ENCODE peak calls at places on chromosomes 4 and X, in four cellular contexts. One of them, this sample, is unnamed.

GRCh38 chr4:8729408-8730149 is 137.0 kb downstream of the CPZ start:
- DNase-seq in right cardiac atrium: no peak
- DNase-seq in globus pallidus: no peak
- DNase-seq in tibial artery: no peak
- DNase-seq in this sample: no peak

GRCh38 chr4:150072906-150073714 is 5.1 kb upstream of the DCLK2 start:
- DNase-seq in tibial artery: no peak
- DNase-seq in globus pallidus: no peak
- DNase-seq in right cardiac atrium: no peak
- DNase-seq in this sample: no peak

GRCh38 chr4:113270520-113271319 is 221.3 kb downstream of the ANK2 start:
- DNase-seq in tibial artery: no peak
- DNase-seq in globus pallidus: no peak
- DNase-seq in right cardiac atrium: no peak
- DNase-seq in this sample: no peak

GRCh38 chr4:184553891-184554290 is 79.5 kb upstream of the IRF2 start:
- DNase-seq in tibial artery: no peak
- DNase-seq in right cardiac atrium: no peak
- DNase-seq in globus pallidus: no peak
- DNase-seq in this sample: no peak

GRCh38 chr4:112857461-112857860 is 192.0 kb upstream of the ANK2 start:
- DNase-seq in globus pallidus: no peak
- DNase-seq in tibial artery: no peak
- DNase-seq in right cardiac atrium: no peak
- DNase-seq in this sample: no peak

GRCh38 chrX:134551365-134552095 is 91.6 kb downstream of the HPRT1 start:
- DNase-seq in tibial artery: no peak
- DNase-seq in globus pallidus: no peak
- DNase-seq in right cardiac atrium: peak; percentile 16
- DNase-seq in this sample: no peak

GRCh38 chr4:77582151-77582550 is 23.5 kb upstream of the CXCL13 start:
- DNase-seq in globus pallidus: no peak
- DNase-seq in right cardiac atrium: no peak
- DNase-seq in tibial artery: no peak
- DNase-seq in this sample: no peak

GRCh38 chrX:23195097-23195496 is 139.6 kb upstream of the PTCHD1 start:
- DNase-seq in globus pallidus: no peak
- DNase-seq in tibial artery: no peak
- DNase-seq in right cardiac atrium: no peak
- DNase-seq in this sample: no peak

GRCh38 chrX:143634701-143635442 is 1.0 kb downstream of the SLITRK4 start:
- DNase-seq in tibial artery: no peak
- DNase-seq in right cardiac atrium: peak; percentile 51
- DNase-seq in globus pallidus: no peak
- DNase-seq in this sample: peak; percentile 47

GRCh38 chr4:145619639-145619996 is 433 bp downstream of the MMAA start:
- DNase-seq in globus pallidus: no peak
- DNase-seq in right cardiac atrium: peak; percentile 76
- DNase-seq in tibial artery: peak; percentile 69
- DNase-seq in this sample: peak; percentile 50

GRCh38 chr4:138671606-138672084 is 343.9 kb upstream of the NOCT start:
- DNase-seq in globus pallidus: no peak
- DNase-seq in right cardiac atrium: no peak
- DNase-seq in tibial artery: no peak
- DNase-seq in this sample: no peak

GRCh38 chr4:87009095-87009648 is 74.4 kb downstream of the AFF1 start:
- DNase-seq in tibial artery: no peak
- DNase-seq in globus pallidus: no peak
- DNase-seq in right cardiac atrium: no peak
- DNase-seq in this sample: no peak

GRCh38 chr4:120066182-120066524 is 495 bp downstream of the MAD2L1 start:
- DNase-seq in tibial artery: no peak
- DNase-seq in right cardiac atrium: no peak
- DNase-seq in globus pallidus: no peak
- DNase-seq in this sample: no peak

GRCh38 chrX:138711399-138712347 is at the start of gene FGF13:
- DNase-seq in globus pallidus: peak; percentile 8
- DNase-seq in tibial artery: peak; percentile 72
- DNase-seq in right cardiac atrium: peak; percentile 37
- DNase-seq in this sample: peak; percentile 50

GRCh38 chr4:184400375-184400870 is 73.9 kb downstream of the IRF2 start:
- DNase-seq in tibial artery: no peak
- DNase-seq in right cardiac atrium: no peak
- DNase-seq in globus pallidus: no peak
- DNase-seq in this sample: no peak